ENCODE peak calls at places on chromosomes 7 and 10, in four cellular contexts. H is MM.1S, O is IMR-90, S is fibroblast of lung. D is an unnamed sample.

GRCh38 chr7:85186521-85187241 is at the start of gene SEMA3D:
- DNase-seq in H (peak), S (peak), O (peak), D (peak)

GRCh38 chr10:52004342-52004949 is 305.1 kb upstream of the CSTF2T start:
- DNase-seq in H (peak), S (peak), O (peak), D (no peak)

GRCh38 chr7:141074997-141075396 is 1.1 kb downstream of the TMEM178B start:
- DNase-seq in O (no peak), S (no peak), H (peak), D (no peak)

GRCh38 chr7:35723011-35723410 is 28.1 kb upstream of the HERPUD2 start:
- DNase-seq in S (peak), H (no peak), O (peak), D (no peak)

GRCh38 chr7:4091767-4092166 is 590.3 kb upstream of the FOXK1 start:
- DNase-seq in H (no peak), O (no peak), S (no peak), D (no peak)

GRCh38 chr7:71636329-71636728 is 504.4 kb downstream of the GALNT17 start:
- DNase-seq in S (peak), O (no peak), H (no peak), D (no peak)

GRCh38 chr7:137820677-137821420 is 25.9 kb downstream of the DGKI start:
- DNase-seq in O (peak), S (peak), H (no peak), D (peak)

GRCh38 chr7:141551773-141552162 is 558 bp downstream of the AGK start:
- DNase-seq in O (no peak), H (no peak), S (peak), D (no peak)

GRCh38 chr7:362416-363096 is 72.6 kb downstream of the FOXL3 start:
- DNase-seq in O (peak), H (no peak), S (no peak), D (peak)

GRCh38 chr10:6174201-6174874 is 28.4 kb upstream of the PFKFB3 start:
- DNase-seq in S (no peak), O (no peak), H (no peak), D (no peak)

GRCh38 chr7:157501576-157501975 is 164.8 kb downstream of the DNAJB6 start:
- DNase-seq in H (no peak), O (no peak), S (no peak), D (no peak)

GRCh38 chr7:78333530-78333929 is 535.0 kb downstream of the PHTF2 start:
- DNase-seq in H (no peak), S (no peak), O (no peak), D (no peak)

GRCh38 chr7:78334027-78334825 is 535.7 kb downstream of the PHTF2 start:
- DNase-seq in H (no peak), S (no peak), O (no peak), D (no peak)
- TF ChIP-seq CTCF in H (no peak), S (no peak), O (no peak), D (no peak)

GRCh38 chr10:79018591-79019011 is 50.2 kb upstream of the ZMIZ1 start:
- DNase-seq in O (peak), S (peak), H (no peak), D (peak)
- H3K9ac ChIP-seq in O (no peak), S (no peak), H (no peak), D (no peak)

GRCh38 chr7:155602156-155602555 is 42.3 kb upstream of the RBM33 start:
- DNase-seq in O (no peak), H (no peak), S (no peak), D (peak)
- H3K4me3 ChIP-seq in O (no peak), H (no peak), S (no peak), D (no peak)

GRCh38 chr7:49187543-49188268 is 263.4 kb downstream of the CDC14C start:
- DNase-seq in H (no peak), S (no peak), O (no peak), D (no peak)
- TF ChIP-seq CTCF in H (peak), S (no peak), O (no peak), D (no peak)

DNA sequence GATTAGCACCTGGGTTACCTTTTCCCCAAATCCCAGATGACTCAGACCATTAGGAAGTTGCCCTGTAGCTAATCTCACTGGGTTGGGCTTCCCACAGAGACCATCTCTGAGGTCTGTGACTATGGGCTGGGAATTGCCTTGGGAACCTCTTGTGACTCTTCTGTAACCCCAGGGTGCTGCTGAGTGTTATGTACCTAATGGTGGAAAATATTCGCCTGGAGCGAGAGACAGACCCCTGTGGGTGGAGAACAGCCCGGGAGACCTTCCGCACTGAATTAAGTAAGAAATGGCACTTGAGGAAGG is 20.0 kb downstream of the STRIP2 start:
- DNase-seq in O (no peak), S (no peak), H (no peak), D (no peak)
- H3K9ac ChIP-seq in O (no peak), S (no peak), H (no peak), D (no peak)

GRCh38 chr10:45035673-45036072 is 35.0 kb downstream of the ZNF22 start:
- DNase-seq in H (no peak), S (no peak), O (no peak), D (no peak)
- H3K4me3 ChIP-seq in H (no peak), S (no peak), O (no peak), D (no peak)

GRCh38 chr7:150974468-150975391 is 3.4 kb downstream of the KCNH2 start:
- DNase-seq in S (no peak), H (peak), O (peak), D (no peak)
- TF ChIP-seq CTCF in S (no peak), H (peak), O (peak), D (no peak)

DNA sequence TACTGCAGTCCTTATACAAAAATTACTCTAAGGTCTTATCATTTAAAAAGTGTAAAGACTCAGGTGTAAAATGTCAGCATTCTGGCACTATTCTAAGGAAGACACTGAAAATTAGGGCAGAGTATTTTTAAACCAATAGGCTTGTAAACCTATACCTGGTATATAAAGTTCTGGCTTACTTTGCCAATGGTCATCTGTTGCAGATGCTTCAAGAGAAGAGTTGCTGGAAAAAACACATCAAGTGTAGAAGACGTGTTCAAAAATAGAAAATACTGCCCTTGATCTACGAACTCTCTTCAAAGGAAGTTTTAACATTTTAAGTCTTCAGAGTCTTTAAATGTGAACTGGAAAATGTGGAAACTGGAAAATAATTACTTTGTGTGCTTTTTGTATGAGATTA is 23.9 kb downstream of the NT5C3A start:
- DNase-seq in H (no peak), S (no peak), O (no peak), D (no peak)
- H3K9ac ChIP-seq in H (no peak), S (peak), O (no peak), D (peak)

DNA sequence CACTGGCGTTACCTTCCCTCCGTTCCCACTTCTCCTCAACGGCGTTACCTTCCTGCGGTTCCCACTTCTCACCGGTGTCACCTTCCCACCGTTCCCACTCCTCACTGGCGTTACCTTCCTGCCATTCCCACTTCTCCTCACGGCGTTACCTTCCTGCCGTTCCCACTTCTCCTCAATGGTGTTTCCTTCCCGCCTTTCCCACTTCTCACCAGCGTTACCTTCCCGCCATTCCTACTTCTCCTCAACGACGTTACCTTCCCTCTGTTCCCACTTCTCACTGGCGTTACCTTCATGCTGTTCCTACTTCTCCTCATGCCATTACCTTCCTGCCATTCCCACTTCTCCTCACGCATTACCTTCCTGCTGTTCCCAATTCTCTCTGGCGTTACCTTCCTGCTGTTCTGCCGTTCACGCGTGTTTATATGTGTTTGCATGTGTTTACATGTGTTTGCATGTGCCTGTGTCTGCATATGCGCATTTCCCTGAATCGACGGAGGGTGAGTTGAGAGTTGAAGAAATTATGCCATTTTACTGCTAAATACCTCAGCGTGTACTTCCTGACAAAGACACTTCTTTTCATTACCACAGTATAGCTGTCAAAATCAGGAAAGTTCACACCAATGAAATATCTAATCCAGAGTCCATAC is 23.2 kb upstream of the CFAP46 start:
- DNase-seq in H (no peak), S (no peak), O (no peak), D (no peak)
- H3K4me3 ChIP-seq in H (no peak), S (no peak), O (no peak), D (peak)